ENCODE peak calls at places on chromosomes 3 and 15, in nine cellular contexts. Z is PC-3, I is cardiac muscle cell, O is esophagus squamous epithelium, R is body of pancreas, F is kidney, D is left ventricle myocardium inferior, V is tibial artery, X is AG10803. E is an unnamed sample.

GRCh38 chr15:98668566-98669308 is 20.4 kb downstream of the IGF1R start:
- DNase-seq in Z (peak), I (peak), O (no peak), R (no peak), F (no peak), D (no peak), V (no peak), X (peak), E (no peak)

GRCh38 chr3:50269977-50270413 is 1.0 kb downstream of the SEMA3B start:
- DNase-seq in Z (peak), I (no peak), O (no peak), R (no peak), F (no peak), D (no peak), V (no peak), X (peak), E (no peak)

GRCh38 chr3:119360736-119361462 is 66.7 kb downstream of the ARHGAP31 start:
- DNase-seq in Z (no peak), I (no peak), O (no peak), R (no peak), F (no peak), D (no peak), V (no peak), X (no peak), E (no peak)

GRCh38 chr3:79822076-79822475 is 54.3 kb upstream of the ROBO1 start:
- DNase-seq in Z (no peak), I (no peak), O (no peak), R (no peak), F (no peak), D (no peak), V (no peak), X (no peak), E (no peak)

GRCh38 chr3:131033480-131034080 is 6.9 kb downstream of the NEK11 start:
- DNase-seq in Z (peak), I (peak), O (no peak), R (no peak), F (no peak), D (no peak), V (no peak), X (peak), E (peak)

GRCh38 chr15:64351265-64351664 is 4.7 kb downstream of the CSNK1G1 start:
- DNase-seq in Z (peak), I (no peak), O (no peak), R (no peak), F (no peak), D (no peak), V (no peak), X (peak), E (no peak)

GRCh38 chr15:56765252-56765651 is 31.9 kb upstream of the ZNF280D start:
- DNase-seq in Z (peak), I (no peak), O (no peak), R (no peak), F (no peak), D (no peak), V (no peak), X (peak), E (no peak)

GRCh38 chr15:48061588-48061987 is 59.2 kb upstream of the SLC24A5 start:
- DNase-seq in Z (no peak), I (no peak), O (no peak), R (no peak), F (no peak), D (no peak), V (no peak), X (no peak), E (no peak)

GRCh38 chr3:16665282-16665741 is 60.1 kb upstream of the DAZL start:
- DNase-seq in Z (peak), I (no peak), O (no peak), R (no peak), F (no peak), D (no peak), V (no peak), X (peak), E (no peak)

GRCh38 chr3:84958495-84959469 is at the start of gene CADM2:
- DNase-seq in Z (peak), I (peak), O (peak), R (peak), F (peak), D (peak), V (peak), X (peak), E (peak)

GRCh38 chr15:100592898-100593297 is 9.1 kb downstream of the LINS1 start:
- DNase-seq in Z (no peak), I (no peak), O (no peak), R (no peak), F (no peak), D (no peak), V (no peak), X (no peak), E (no peak)

GRCh38 chr15:29690765-29691475 is 131.3 kb downstream of the TJP1 start:
- DNase-seq in Z (peak), I (no peak), O (no peak), R (no peak), F (no peak), D (no peak), V (no peak), X (no peak), E (no peak)

GRCh38 chr3:160564205-160564922 is 1.0 kb downstream of the KPNA4 start:
- DNase-seq in Z (peak), I (peak), O (no peak), R (no peak), F (peak), D (no peak), V (no peak), X (no peak), E (peak)

GRCh38 chr15:89436560-89437311 is 59.6 kb downstream of the RHCG start:
- DNase-seq in Z (peak), I (no peak), O (no peak), R (no peak), F (no peak), D (no peak), V (no peak), X (no peak), E (no peak)

GRCh38 chr15:41894791-41895463 is 1.1 kb upstream of the SPTBN5 start:
- DNase-seq in Z (peak), I (no peak), O (peak), R (peak), F (peak), D (peak), V (peak), X (peak), E (peak)

GRCh38 chr3:12545473-12545791 is at the start of gene MKRN2OS:
- DNase-seq in Z (peak), I (no peak), O (no peak), R (peak), F (no peak), D (no peak), V (no peak), X (no peak), E (no peak)
- H3K4me3 ChIP-seq in Z (peak), I (no peak), O (peak), R (peak), F (peak), D (no peak), V (no peak), X (no peak), E (no peak)

GRCh38 chr15:66999046-66999557 is 66.3 kb upstream of the SMAD3 start:
- DNase-seq in Z (no peak), I (no peak), O (no peak), R (no peak), F (no peak), D (no peak), V (no peak), X (no peak), E (no peak)
- H3K4me3 ChIP-seq in Z (no peak), I (no peak), O (no peak), R (no peak), F (no peak), D (no peak), V (no peak), X (no peak), E (no peak)

GRCh38 chr3:114417682-114418081 is 123.9 kb downstream of the TIGIT start:
- DNase-seq in Z (no peak), I (no peak), O (no peak), R (no peak), F (no peak), D (no peak), V (no peak), X (no peak), E (no peak)
- H3K4me3 ChIP-seq in Z (no peak), I (no peak), O (no peak), R (no peak), F (no peak), D (peak), V (no peak), X (no peak), E (no peak)

GRCh38 chr3:141050913-141051632 is at the start of gene SPSB4:
- DNase-seq in Z (no peak), I (peak), O (no peak), R (peak), F (peak), D (peak), V (peak), X (peak), E (peak)
- H3K4me3 ChIP-seq in Z (no peak), I (peak), O (peak), R (peak), F (peak), D (peak), V (peak), X (peak), E (peak)